ENCODE peak calls at places on chromosomes 4 and X, in ten cellular contexts. One of them, this sample, is unnamed.

GRCh38 chrX:20372533-20372932 is 105.8 kb upstream of the RPS6KA3 start:
- DNase-seq in NCI-H524: no peak
- DNase-seq in HTR-8/SVneo: peak
- DNase-seq in adrenal gland: no peak
- DNase-seq in activated naive CD8-positive, alpha-beta T cell treated with anti-CD3 and anti-CD28 coated beads, Interleukin-2, amount 50 U/mL, for 24 hours: no peak
- DNase-seq in NCI-H460: no peak
- DNase-seq in EH: peak
- DNase-seq in caudate nucleus: no peak
- DNase-seq in fibroblast of lung: peak
- DNase-seq in H7: no peak
- DNase-seq in this sample: no peak

GRCh38 chr4:65825121-65825520 is 154.8 kb upstream of the EPHA5 start:
- DNase-seq in NCI-H524: no peak
- DNase-seq in HTR-8/SVneo: peak
- DNase-seq in adrenal gland: no peak
- DNase-seq in activated naive CD8-positive, alpha-beta T cell treated with anti-CD3 and anti-CD28 coated beads, Interleukin-2, amount 50 U/mL, for 24 hours: no peak
- DNase-seq in NCI-H460: peak
- DNase-seq in EH: peak
- DNase-seq in caudate nucleus: no peak
- DNase-seq in fibroblast of lung: peak
- DNase-seq in H7: no peak
- DNase-seq in this sample: no peak

GRCh38 chr4:21134994-21135393 is 434.7 kb downstream of the PACRGL start:
- DNase-seq in NCI-H524: peak
- DNase-seq in HTR-8/SVneo: no peak
- DNase-seq in adrenal gland: no peak
- DNase-seq in activated naive CD8-positive, alpha-beta T cell treated with anti-CD3 and anti-CD28 coated beads, Interleukin-2, amount 50 U/mL, for 24 hours: no peak
- DNase-seq in NCI-H460: no peak
- DNase-seq in EH: peak
- DNase-seq in caudate nucleus: no peak
- DNase-seq in fibroblast of lung: peak
- DNase-seq in H7: no peak
- DNase-seq in this sample: no peak

GRCh38 chr4:10737335-10737734 is 52.8 kb upstream of the CLNK start:
- DNase-seq in NCI-H524: no peak
- DNase-seq in HTR-8/SVneo: no peak
- DNase-seq in adrenal gland: no peak
- DNase-seq in activated naive CD8-positive, alpha-beta T cell treated with anti-CD3 and anti-CD28 coated beads, Interleukin-2, amount 50 U/mL, for 24 hours: no peak
- DNase-seq in NCI-H460: no peak
- DNase-seq in EH: no peak
- DNase-seq in caudate nucleus: no peak
- DNase-seq in fibroblast of lung: peak
- DNase-seq in H7: no peak
- DNase-seq in this sample: no peak

GRCh38 chrX:48936429-48937064 is 17.7 kb upstream of the PIM2 start:
- DNase-seq in NCI-H524: no peak
- DNase-seq in HTR-8/SVneo: no peak
- DNase-seq in adrenal gland: no peak
- DNase-seq in activated naive CD8-positive, alpha-beta T cell treated with anti-CD3 and anti-CD28 coated beads, Interleukin-2, amount 50 U/mL, for 24 hours: no peak
- DNase-seq in NCI-H460: no peak
- DNase-seq in EH: no peak
- DNase-seq in caudate nucleus: no peak
- DNase-seq in fibroblast of lung: no peak
- DNase-seq in H7: no peak
- DNase-seq in this sample: no peak

GRCh38 chr4:1150875-1151274 is 21.5 kb downstream of the SPON2 start:
- DNase-seq in NCI-H524: no peak
- DNase-seq in HTR-8/SVneo: no peak
- DNase-seq in adrenal gland: no peak
- DNase-seq in activated naive CD8-positive, alpha-beta T cell treated with anti-CD3 and anti-CD28 coated beads, Interleukin-2, amount 50 U/mL, for 24 hours: no peak
- DNase-seq in NCI-H460: no peak
- DNase-seq in EH: no peak
- DNase-seq in caudate nucleus: no peak
- DNase-seq in fibroblast of lung: no peak
- DNase-seq in H7: no peak
- DNase-seq in this sample: no peak

GRCh38 chr4:98615991-98616390 is 42.4 kb downstream of the TSPAN5 start:
- DNase-seq in NCI-H524: no peak
- DNase-seq in HTR-8/SVneo: no peak
- DNase-seq in adrenal gland: no peak
- DNase-seq in activated naive CD8-positive, alpha-beta T cell treated with anti-CD3 and anti-CD28 coated beads, Interleukin-2, amount 50 U/mL, for 24 hours: no peak
- DNase-seq in NCI-H460: no peak
- DNase-seq in EH: no peak
- DNase-seq in caudate nucleus: no peak
- DNase-seq in fibroblast of lung: peak
- DNase-seq in H7: no peak
- DNase-seq in this sample: no peak

GRCh38 chrX:154040307-154040756 is 20.6 kb upstream of the IRAK1 start:
- DNase-seq in NCI-H524: no peak
- DNase-seq in HTR-8/SVneo: no peak
- DNase-seq in adrenal gland: no peak
- DNase-seq in activated naive CD8-positive, alpha-beta T cell treated with anti-CD3 and anti-CD28 coated beads, Interleukin-2, amount 50 U/mL, for 24 hours: no peak
- DNase-seq in NCI-H460: no peak
- DNase-seq in EH: peak
- DNase-seq in caudate nucleus: no peak
- DNase-seq in fibroblast of lung: peak
- DNase-seq in H7: no peak
- DNase-seq in this sample: peak

GRCh38 chrX:65667503-65668355 is at the start of gene MSN:
- DNase-seq in NCI-H524: no peak
- DNase-seq in HTR-8/SVneo: no peak
- DNase-seq in adrenal gland: peak
- DNase-seq in activated naive CD8-positive, alpha-beta T cell treated with anti-CD3 and anti-CD28 coated beads, Interleukin-2, amount 50 U/mL, for 24 hours: peak
- DNase-seq in NCI-H460: peak
- DNase-seq in EH: peak
- DNase-seq in caudate nucleus: no peak
- DNase-seq in fibroblast of lung: peak
- DNase-seq in H7: peak
- DNase-seq in this sample: peak

GRCh38 chr4:69707807-69708206 is 52.6 kb downstream of the SULT1B1 start:
- DNase-seq in NCI-H524: no peak
- DNase-seq in HTR-8/SVneo: no peak
- DNase-seq in adrenal gland: no peak
- DNase-seq in activated naive CD8-positive, alpha-beta T cell treated with anti-CD3 and anti-CD28 coated beads, Interleukin-2, amount 50 U/mL, for 24 hours: no peak
- DNase-seq in NCI-H460: no peak
- DNase-seq in EH: no peak
- DNase-seq in caudate nucleus: no peak
- DNase-seq in fibroblast of lung: peak
- DNase-seq in H7: no peak
- DNase-seq in this sample: no peak

GRCh38 chr4:158856852-158857251 is 88.0 kb downstream of the FNIP2 start:
- DNase-seq in NCI-H524: no peak
- DNase-seq in HTR-8/SVneo: peak
- DNase-seq in adrenal gland: no peak
- DNase-seq in activated naive CD8-positive, alpha-beta T cell treated with anti-CD3 and anti-CD28 coated beads, Interleukin-2, amount 50 U/mL, for 24 hours: no peak
- DNase-seq in NCI-H460: peak
- DNase-seq in EH: peak
- DNase-seq in caudate nucleus: no peak
- DNase-seq in fibroblast of lung: peak
- DNase-seq in H7: peak
- DNase-seq in this sample: peak

GRCh38 chr4:5465529-5465928 is 242.8 kb downstream of the EVC2 start:
- DNase-seq in NCI-H524: no peak
- DNase-seq in HTR-8/SVneo: no peak
- DNase-seq in adrenal gland: no peak
- DNase-seq in activated naive CD8-positive, alpha-beta T cell treated with anti-CD3 and anti-CD28 coated beads, Interleukin-2, amount 50 U/mL, for 24 hours: no peak
- DNase-seq in NCI-H460: no peak
- DNase-seq in EH: no peak
- DNase-seq in caudate nucleus: no peak
- DNase-seq in fibroblast of lung: no peak
- DNase-seq in H7: no peak
- DNase-seq in this sample: no peak

GRCh38 chrX:115067812-115068211 is 50.4 kb upstream of the IL13RA2 start:
- DNase-seq in NCI-H524: no peak
- DNase-seq in HTR-8/SVneo: no peak
- DNase-seq in adrenal gland: no peak
- DNase-seq in activated naive CD8-positive, alpha-beta T cell treated with anti-CD3 and anti-CD28 coated beads, Interleukin-2, amount 50 U/mL, for 24 hours: no peak
- DNase-seq in NCI-H460: no peak
- DNase-seq in EH: peak
- DNase-seq in caudate nucleus: no peak
- DNase-seq in fibroblast of lung: no peak
- DNase-seq in H7: no peak
- DNase-seq in this sample: no peak

GRCh38 chr4:23033796-23034195 is 341.1 kb downstream of the GBA3 start:
- DNase-seq in NCI-H524: no peak
- DNase-seq in HTR-8/SVneo: no peak
- DNase-seq in adrenal gland: no peak
- DNase-seq in activated naive CD8-positive, alpha-beta T cell treated with anti-CD3 and anti-CD28 coated beads, Interleukin-2, amount 50 U/mL, for 24 hours: no peak
- DNase-seq in NCI-H460: no peak
- DNase-seq in EH: peak
- DNase-seq in caudate nucleus: no peak
- DNase-seq in fibroblast of lung: peak
- DNase-seq in H7: no peak
- DNase-seq in this sample: no peak

GRCh38 chrX:31854716-31855115 is 782.9 kb upstream of the FTHL17 start:
- DNase-seq in NCI-H524: no peak
- DNase-seq in HTR-8/SVneo: no peak
- DNase-seq in adrenal gland: no peak
- DNase-seq in activated naive CD8-positive, alpha-beta T cell treated with anti-CD3 and anti-CD28 coated beads, Interleukin-2, amount 50 U/mL, for 24 hours: no peak
- DNase-seq in NCI-H460: no peak
- DNase-seq in EH: no peak
- DNase-seq in caudate nucleus: no peak
- DNase-seq in fibroblast of lung: no peak
- DNase-seq in H7: no peak
- DNase-seq in this sample: no peak

GRCh38 chr4:2259541-2260267 is 2.2 kb downstream of the MXD4 start:
- DNase-seq in NCI-H524: no peak
- DNase-seq in HTR-8/SVneo: no peak
- DNase-seq in adrenal gland: no peak
- DNase-seq in activated naive CD8-positive, alpha-beta T cell treated with anti-CD3 and anti-CD28 coated beads, Interleukin-2, amount 50 U/mL, for 24 hours: no peak
- DNase-seq in NCI-H460: no peak
- DNase-seq in EH: no peak
- DNase-seq in caudate nucleus: no peak
- DNase-seq in fibroblast of lung: no peak
- DNase-seq in H7: no peak
- DNase-seq in this sample: no peak

GRCh38 chr4:113145519-113146291 is 96.3 kb downstream of the ANK2 start:
- DNase-seq in NCI-H524: no peak
- DNase-seq in HTR-8/SVneo: no peak
- DNase-seq in adrenal gland: no peak
- DNase-seq in activated naive CD8-positive, alpha-beta T cell treated with anti-CD3 and anti-CD28 coated beads, Interleukin-2, amount 50 U/mL, for 24 hours: no peak
- DNase-seq in NCI-H460: no peak
- DNase-seq in EH: no peak
- DNase-seq in caudate nucleus: no peak
- DNase-seq in fibroblast of lung: no peak
- DNase-seq in H7: peak
- DNase-seq in this sample: no peak

GRCh38 chrX:117987376-117987775 is 129.2 kb downstream of the KLHL13 start:
- DNase-seq in NCI-H524: no peak
- DNase-seq in HTR-8/SVneo: no peak
- DNase-seq in adrenal gland: no peak
- DNase-seq in activated naive CD8-positive, alpha-beta T cell treated with anti-CD3 and anti-CD28 coated beads, Interleukin-2, amount 50 U/mL, for 24 hours: no peak
- DNase-seq in NCI-H460: no peak
- DNase-seq in EH: no peak
- DNase-seq in caudate nucleus: no peak
- DNase-seq in fibroblast of lung: peak
- DNase-seq in H7: no peak
- DNase-seq in this sample: no peak

GRCh38 chr4:73776363-73776762 is 36.0 kb downstream of the CXCL8 start:
- DNase-seq in NCI-H524: no peak
- DNase-seq in HTR-8/SVneo: no peak
- DNase-seq in adrenal gland: peak
- DNase-seq in activated naive CD8-positive, alpha-beta T cell treated with anti-CD3 and anti-CD28 coated beads, Interleukin-2, amount 50 U/mL, for 24 hours: no peak
- DNase-seq in NCI-H460: peak
- DNase-seq in EH: peak
- DNase-seq in caudate nucleus: no peak
- DNase-seq in fibroblast of lung: peak
- DNase-seq in H7: no peak
- DNase-seq in this sample: peak

GRCh38 chr4:48047421-48047844 is 30.9 kb downstream of the NIPAL1 start:
- DNase-seq in NCI-H524: no peak
- DNase-seq in HTR-8/SVneo: no peak
- DNase-seq in adrenal gland: no peak
- DNase-seq in activated naive CD8-positive, alpha-beta T cell treated with anti-CD3 and anti-CD28 coated beads, Interleukin-2, amount 50 U/mL, for 24 hours: peak
- DNase-seq in NCI-H460: no peak
- DNase-seq in EH: no peak
- DNase-seq in caudate nucleus: no peak
- DNase-seq in fibroblast of lung: no peak
- DNase-seq in H7: no peak
- DNase-seq in this sample: no peak

GRCh38 chr4:85769009-85769408 is 294.1 kb downstream of the ARHGAP24 start:
- DNase-seq in NCI-H524: no peak
- DNase-seq in HTR-8/SVneo: no peak
- DNase-seq in adrenal gland: no peak
- DNase-seq in activated naive CD8-positive, alpha-beta T cell treated with anti-CD3 and anti-CD28 coated beads, Interleukin-2, amount 50 U/mL, for 24 hours: no peak
- DNase-seq in NCI-H460: no peak
- DNase-seq in EH: no peak
- DNase-seq in caudate nucleus: no peak
- DNase-seq in fibroblast of lung: no peak
- DNase-seq in H7: no peak
- DNase-seq in this sample: no peak

GRCh38 chr4:168585168-168586091 is 88.6 kb downstream of the PALLD start:
- DNase-seq in NCI-H524: peak
- DNase-seq in HTR-8/SVneo: peak
- DNase-seq in adrenal gland: peak
- DNase-seq in activated naive CD8-positive, alpha-beta T cell treated with anti-CD3 and anti-CD28 coated beads, Interleukin-2, amount 50 U/mL, for 24 hours: peak
- DNase-seq in NCI-H460: peak
- DNase-seq in EH: peak
- DNase-seq in caudate nucleus: no peak
- DNase-seq in fibroblast of lung: peak
- DNase-seq in H7: peak
- DNase-seq in this sample: peak

GRCh38 chr4:186169942-186170802 is 21.2 kb upstream of the CYP4V2 start:
- DNase-seq in NCI-H524: no peak
- DNase-seq in HTR-8/SVneo: no peak
- DNase-seq in adrenal gland: no peak
- DNase-seq in activated naive CD8-positive, alpha-beta T cell treated with anti-CD3 and anti-CD28 coated beads, Interleukin-2, amount 50 U/mL, for 24 hours: no peak
- DNase-seq in NCI-H460: no peak
- DNase-seq in EH: no peak
- DNase-seq in caudate nucleus: no peak
- DNase-seq in fibroblast of lung: no peak
- DNase-seq in H7: peak
- DNase-seq in this sample: no peak

GRCh38 chr4:100286601-100287000 is 96.3 kb upstream of the DDIT4L start:
- DNase-seq in NCI-H524: peak
- DNase-seq in HTR-8/SVneo: no peak
- DNase-seq in adrenal gland: no peak
- DNase-seq in activated naive CD8-positive, alpha-beta T cell treated with anti-CD3 and anti-CD28 coated beads, Interleukin-2, amount 50 U/mL, for 24 hours: no peak
- DNase-seq in NCI-H460: no peak
- DNase-seq in EH: no peak
- DNase-seq in caudate nucleus: no peak
- DNase-seq in fibroblast of lung: no peak
- DNase-seq in H7: peak
- DNase-seq in this sample: no peak

GRCh38 chr4:157575339-157575738 is 354.8 kb downstream of the GRIA2 start:
- DNase-seq in NCI-H524: no peak
- DNase-seq in HTR-8/SVneo: no peak
- DNase-seq in adrenal gland: no peak
- DNase-seq in activated naive CD8-positive, alpha-beta T cell treated with anti-CD3 and anti-CD28 coated beads, Interleukin-2, amount 50 U/mL, for 24 hours: no peak
- DNase-seq in NCI-H460: no peak
- DNase-seq in EH: no peak
- DNase-seq in caudate nucleus: no peak
- DNase-seq in fibroblast of lung: no peak
- DNase-seq in H7: no peak
- DNase-seq in this sample: no peak

GRCh38 chrX:15909605-15910004 is 55.0 kb upstream of the AP1S2 start:
- DNase-seq in NCI-H524: no peak
- DNase-seq in HTR-8/SVneo: no peak
- DNase-seq in adrenal gland: no peak
- DNase-seq in activated naive CD8-positive, alpha-beta T cell treated with anti-CD3 and anti-CD28 coated beads, Interleukin-2, amount 50 U/mL, for 24 hours: no peak
- DNase-seq in NCI-H460: no peak
- DNase-seq in EH: no peak
- DNase-seq in caudate nucleus: no peak
- DNase-seq in fibroblast of lung: no peak
- DNase-seq in H7: peak
- DNase-seq in this sample: no peak

GRCh38 chr4:117777721-117778120 is 256.6 kb upstream of the NDST3 start:
- DNase-seq in NCI-H524: no peak
- DNase-seq in HTR-8/SVneo: no peak
- DNase-seq in adrenal gland: no peak
- DNase-seq in activated naive CD8-positive, alpha-beta T cell treated with anti-CD3 and anti-CD28 coated beads, Interleukin-2, amount 50 U/mL, for 24 hours: no peak
- DNase-seq in NCI-H460: no peak
- DNase-seq in EH: no peak
- DNase-seq in caudate nucleus: no peak
- DNase-seq in fibroblast of lung: peak
- DNase-seq in H7: no peak
- DNase-seq in this sample: no peak

GRCh38 chr4:57631147-57631546 is 521.0 kb upstream of the IGFBP7 start:
- DNase-seq in NCI-H524: no peak
- DNase-seq in HTR-8/SVneo: no peak
- DNase-seq in adrenal gland: no peak
- DNase-seq in activated naive CD8-positive, alpha-beta T cell treated with anti-CD3 and anti-CD28 coated beads, Interleukin-2, amount 50 U/mL, for 24 hours: no peak
- DNase-seq in NCI-H460: no peak
- DNase-seq in EH: no peak
- DNase-seq in caudate nucleus: no peak
- DNase-seq in fibroblast of lung: no peak
- DNase-seq in H7: no peak
- DNase-seq in this sample: no peak